ENCODE peak calls at places on chromosomes 6 and 20, in four cellular contexts. E is astrocyte, H is ascending aorta, Q is adrenal gland. L is an unnamed sample. For H3K4me1 and H3K36me3, the result is how much of the 10 kb centered on the place peaks cover.

GRCh38 chr6:164532546-164533362 is 776.7 kb downstream of the C6orf118 start:
- DNase-seq in Q (no peak), E (no peak), H (no peak), L (no peak)

GRCh38 chr6:104597541-104598050 is 262.1 kb downstream of the HACE1 start:
- DNase-seq in Q (no peak), H (no peak), E (peak), L (no peak)

GRCh38 chr6:43277643-43278523 is 20.2 kb upstream of the SLC22A7 start:
- DNase-seq in H (no peak), E (no peak), Q (no peak), L (peak)

GRCh38 chr6:13479971-13480434 is 7.4 kb downstream of the GFOD1 start:
- DNase-seq in E (no peak), Q (no peak), H (no peak), L (no peak)

GRCh38 chr6:21949211-21949801 is 347.5 kb downstream of the PRL start:
- DNase-seq in H (no peak), Q (no peak), E (peak), L (no peak)

GRCh38 chr6:87645080-87645479 is 55.1 kb downstream of the ORC3 start:
- DNase-seq in Q (no peak), H (no peak), E (no peak), L (no peak)

GRCh38 chr6:14635933-14636599 is 518.5 kb downstream of the CD83 start:
- DNase-seq in E (no peak), H (no peak), Q (no peak), L (no peak)

GRCh38 chr6:25404693-25405169 is 125.6 kb downstream of the CARMIL1 start:
- DNase-seq in E (no peak), Q (no peak), H (no peak), L (peak)

GRCh38 chr6:119105262-119105661 is 26.8 kb upstream of the FAM184A start:
- DNase-seq in E (no peak), Q (no peak), H (no peak), L (no peak)

GRCh38 chr6:46452312-46452917 is 38.8 kb downstream of the RCAN2 start:
- DNase-seq in E (no peak), Q (no peak), H (no peak), L (no peak)

GRCh38 chr20:22905667-22906066 is 129.4 kb upstream of the SSTR4 start:
- DNase-seq in Q (no peak), H (no peak), E (no peak), L (no peak)

GRCh38 chr6:134041093-134041492 is 11.3 kb downstream of the SLC2A12 start:
- DNase-seq in E (peak), Q (no peak), H (no peak), L (no peak)

GRCh38 chr6:113632220-113632864 is 224.8 kb upstream of the MARCKS start:
- DNase-seq in H (peak), E (peak), Q (peak), L (peak)

GRCh38 chr6:113629940-113630339 is 227.2 kb upstream of the MARCKS start:
- DNase-seq in E (no peak), Q (no peak), H (no peak), L (no peak)

GRCh38 chr6:113630738-113631535 is 226.2 kb upstream of the MARCKS start:
- DNase-seq in Q (no peak), H (no peak), E (peak), L (no peak)

GRCh38 chr6:113631616-113632015 is 225.5 kb upstream of the MARCKS start:
- DNase-seq in Q (no peak), H (no peak), E (no peak), L (no peak)

DNA sequence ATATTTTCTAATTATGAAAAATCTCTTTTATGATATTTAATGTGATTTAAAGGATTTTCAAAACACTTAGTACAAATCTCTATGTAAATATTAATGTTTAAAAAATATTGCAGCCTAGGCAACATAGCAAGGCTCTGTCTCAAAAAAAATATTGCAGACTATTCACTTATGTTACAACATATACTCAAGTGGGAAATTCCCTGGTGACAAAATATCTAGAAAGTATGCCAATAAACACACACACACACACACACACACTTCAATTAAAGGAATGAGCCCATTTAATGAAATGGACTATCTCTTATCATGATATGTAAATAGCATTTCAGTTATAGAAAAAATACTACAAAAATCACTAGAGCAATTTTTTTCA is 226.8 kb upstream of the MARCKS start:
- DNase-seq in Q (no peak), E (no peak), H (no peak), L (no peak)
- H3K4me1 ChIP-seq in Q (under half), E (under half), H (under half), L (under half)

GRCh38 chr6:124963416-124964083 is 1.3 kb downstream of the RNF217 start:
- DNase-seq in E (peak), H (no peak), Q (no peak), L (no peak)
- H3K4me3 ChIP-seq in E (peak), H (peak), Q (peak), L (peak)

GRCh38 chr20:35702824-35703695 is 3.9 kb downstream of the ROMO1 start:
- DNase-seq in E (no peak), Q (no peak), H (no peak), L (no peak)
- H3K36me3 ChIP-seq in E (half or more), Q (half or more), H (under half), L (under half)

GRCh38 chr20:55488593-55488992 is 516.7 kb downstream of the CBLN4 start:
- DNase-seq in E (no peak), Q (no peak), H (no peak), L (no peak)
- H3K4me1 ChIP-seq in E (under half), Q (under half), H (under half), L (under half)

DNA sequence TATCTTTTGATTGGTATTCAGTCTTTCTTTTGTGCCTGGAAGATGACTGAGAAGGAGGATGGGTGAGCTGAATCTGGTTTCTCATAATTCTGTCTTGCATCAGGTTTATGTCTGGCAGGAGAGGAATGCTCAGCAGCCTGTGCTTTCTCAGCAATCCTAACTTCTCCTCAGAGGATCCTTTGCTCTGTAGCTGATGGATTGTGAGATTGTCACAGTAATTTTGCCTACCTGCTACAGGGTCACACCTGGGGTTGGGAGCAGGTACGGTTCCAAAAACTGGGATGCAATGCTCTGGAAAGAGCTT is 2.1 kb upstream of the HS3ST5 start:
- DNase-seq in H (no peak), Q (no peak), E (no peak), L (no peak)
- H3K4me3 ChIP-seq in H (no peak), Q (no peak), E (no peak), L (no peak)

GRCh38 chr20:62661647-62662046 is 19.3 kb downstream of the SLCO4A1 start:
- DNase-seq in Q (no peak), H (no peak), E (no peak), L (no peak)
- H3K36me3 ChIP-seq in Q (under half), H (under half), E (under half), L (under half)

GRCh38 chr6:168282985-168283685 is 36.4 kb downstream of the DACT2 start:
- DNase-seq in E (no peak), Q (no peak), H (no peak), L (no peak)
- H3K4me1 ChIP-seq in E (under half), Q (under half), H (under half), L (under half)